ENCODE peak calls at places on chromosomes 7 and 10, in eight cellular contexts. M, Y, B, R, H, D, C and N are unnamed samples. For H3K4me1, the result is how much of the 10 kb centered on the place peaks cover.

GRCh38 chr7:129163875-129164544 is 19.5 kb downstream of the TSPAN33 start:
- DNase-seq in M (no peak), Y (peak), B (no peak), R (peak), H (no peak), D (no peak), C (peak), N (peak)

GRCh38 chr10:69901623-69902505 is 100.2 kb downstream of the COL13A1 start:
- DNase-seq in M (peak), Y (peak), B (no peak), R (peak), H (peak), D (peak), C (peak), N (peak)

GRCh38 chr10:105797234-105797890 is 1156.3 kb downstream of the SORCS3 start:
- DNase-seq in M (peak), Y (peak), B (peak), R (no peak), H (no peak), D (no peak), C (peak), N (no peak)

GRCh38 chr10:48378675-48379074 is 72.2 kb downstream of the MAPK8 start:
- DNase-seq in M (no peak), Y (no peak), B (no peak), R (no peak), H (no peak), D (no peak), C (no peak), N (no peak)

GRCh38 chr10:3422282-3422681 is 249.7 kb upstream of the PITRM1 start:
- DNase-seq in M (no peak), Y (no peak), B (no peak), R (no peak), H (no peak), D (no peak), C (no peak), N (no peak)

GRCh38 chr7:151590071-151590800 is 70.5 kb upstream of the RHEB start:
- DNase-seq in M (no peak), Y (no peak), B (no peak), R (no peak), H (no peak), D (no peak), C (peak), N (no peak)

GRCh38 chr7:37287093-37287492 is 161.6 kb downstream of the ELMO1 start:
- DNase-seq in M (no peak), Y (no peak), B (no peak), R (no peak), H (no peak), D (no peak), C (peak), N (peak)

GRCh38 chr10:124153601-124153930 is 60.2 kb upstream of the CHST15 start:
- DNase-seq in M (no peak), Y (no peak), B (no peak), R (no peak), H (no peak), D (no peak), C (no peak), N (no peak)

GRCh38 chr7:67019562-67020390 is 23.1 kb downstream of the TYW1 start:
- DNase-seq in M (no peak), Y (peak), B (no peak), R (peak), H (no peak), D (no peak), C (no peak), N (peak)

GRCh38 chr7:150668472-150668911 is 17.0 kb upstream of the GIMAP2 start:
- DNase-seq in M (no peak), Y (no peak), B (no peak), R (no peak), H (no peak), D (no peak), C (no peak), N (no peak)

GRCh38 chr10:71222541-71223364 is 10.4 kb downstream of the UNC5B start:
- DNase-seq in M (no peak), Y (no peak), B (no peak), R (peak), H (no peak), D (peak), C (peak), N (peak)

GRCh38 chr7:17965600-17965999 is 25.3 kb upstream of the SNX13 start:
- DNase-seq in M (no peak), Y (peak), B (peak), R (peak), H (no peak), D (no peak), C (no peak), N (peak)

GRCh38 chr7:32479574-32480200 is 10.5 kb downstream of the LSM5 start:
- DNase-seq in M (no peak), Y (peak), B (no peak), R (no peak), H (no peak), D (no peak), C (peak), N (peak)

GRCh38 chr7:1174881-1175596 is 15.0 kb upstream of the ZFAND2A start:
- DNase-seq in M (no peak), Y (no peak), B (no peak), R (no peak), H (no peak), D (no peak), C (no peak), N (no peak)

GRCh38 chr10:29734980-29735627 is 100.3 kb upstream of the SVIL start:
- DNase-seq in M (peak), Y (peak), B (no peak), R (peak), H (peak), D (peak), C (no peak), N (peak)

GRCh38 chr7:51278797-51279196 is 37.8 kb downstream of the COBL start:
- DNase-seq in M (no peak), Y (peak), B (no peak), R (no peak), H (no peak), D (no peak), C (no peak), N (no peak)

GRCh38 chr10:64379898-64380297 is 858.7 kb downstream of the REEP3 start:
- DNase-seq in M (no peak), Y (peak), B (no peak), R (no peak), H (no peak), D (no peak), C (peak), N (no peak)

GRCh38 chr7:113071465-113071864 is 15.2 kb downstream of the GPR85 start:
- DNase-seq in M (no peak), Y (no peak), B (no peak), R (peak), H (no peak), D (no peak), C (peak), N (peak)

GRCh38 chr7:50476953-50477625 is 26.9 kb upstream of the FIGNL1 start:
- DNase-seq in M (no peak), Y (no peak), B (no peak), R (no peak), H (no peak), D (no peak), C (no peak), N (no peak)

GRCh38 chr7:2993396-2993795 is 50.3 kb downstream of the CARD11 start:
- DNase-seq in M (no peak), Y (no peak), B (no peak), R (no peak), H (no peak), D (no peak), C (no peak), N (no peak)

GRCh38 chr10:501596-501995 is 187.9 kb downstream of the DIP2C start:
- DNase-seq in M (no peak), Y (peak), B (no peak), R (no peak), H (no peak), D (no peak), C (no peak), N (no peak)

GRCh38 chr10:50929670-50930069 is 44.2 kb upstream of the A1CF start:
- DNase-seq in M (no peak), Y (peak), B (no peak), R (no peak), H (no peak), D (no peak), C (no peak), N (no peak)

GRCh38 chr10:133183646-133184378 is 23.8 kb downstream of the KNDC1 start:
- DNase-seq in M (no peak), Y (no peak), B (no peak), R (no peak), H (no peak), D (no peak), C (no peak), N (no peak)

GRCh38 chr7:14158111-14158510 is 168.6 kb upstream of the ETV1 start:
- DNase-seq in M (no peak), Y (no peak), B (no peak), R (no peak), H (no peak), D (no peak), C (no peak), N (no peak)
- H3K4me1 ChIP-seq in M (under half), Y (under half), B (under half), R (under half), H (under half), D (under half), C (under half), N (under half)

DNA sequence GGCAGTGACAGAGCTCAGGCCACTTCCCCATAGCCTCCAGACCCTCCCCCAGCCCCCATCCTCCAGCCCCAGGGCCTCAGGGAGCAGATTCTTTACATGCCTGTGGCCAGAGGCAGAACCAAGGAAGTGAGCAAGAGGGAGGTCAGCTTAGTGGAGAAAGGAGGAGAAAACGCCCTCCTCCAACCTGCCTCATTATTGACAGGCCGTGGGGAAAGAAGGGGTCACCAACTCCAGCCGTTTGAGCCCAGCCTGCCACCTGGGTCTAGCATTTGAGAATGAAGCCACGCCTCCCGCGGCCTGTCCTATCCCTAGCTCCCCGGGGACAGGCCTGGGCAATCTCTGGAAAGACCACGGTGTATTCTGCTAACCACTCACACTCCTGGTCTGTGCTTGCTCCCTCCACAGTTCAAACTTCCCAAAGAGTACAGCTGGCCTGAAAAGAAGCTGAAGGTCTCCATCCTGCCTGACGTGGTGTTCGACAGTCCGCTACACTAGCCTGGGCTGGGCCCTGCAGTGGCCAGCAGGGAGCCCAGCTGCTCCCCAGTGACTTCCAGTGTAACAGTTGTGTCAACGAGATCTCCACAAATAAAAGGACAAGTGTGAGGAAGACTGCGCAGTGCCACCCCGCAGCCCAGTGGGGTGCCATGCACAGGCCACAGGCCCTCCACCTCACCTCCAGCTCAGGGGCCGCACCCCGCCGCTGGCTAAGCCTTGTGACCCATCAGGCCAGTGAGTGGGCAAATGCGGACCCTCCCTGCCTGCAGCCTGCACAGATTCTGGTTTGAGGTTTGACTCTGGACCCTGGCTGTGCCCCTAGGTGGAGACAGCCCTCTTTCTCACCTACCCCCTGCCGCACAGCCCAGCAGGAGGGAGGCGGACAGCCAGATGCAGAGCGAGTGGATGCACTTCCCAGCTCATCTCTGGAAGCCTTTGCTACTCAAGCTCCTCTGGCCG is 14.3 kb upstream of the TRIM8 start:
- DNase-seq in M (peak), Y (peak), B (no peak), R (peak), H (peak), D (no peak), C (no peak), N (peak)
- H3K4me1 ChIP-seq in M (half or more), Y (half or more), B (half or more), R (half or more), H (half or more), D (under half), C (under half), N (half or more)

DNA sequence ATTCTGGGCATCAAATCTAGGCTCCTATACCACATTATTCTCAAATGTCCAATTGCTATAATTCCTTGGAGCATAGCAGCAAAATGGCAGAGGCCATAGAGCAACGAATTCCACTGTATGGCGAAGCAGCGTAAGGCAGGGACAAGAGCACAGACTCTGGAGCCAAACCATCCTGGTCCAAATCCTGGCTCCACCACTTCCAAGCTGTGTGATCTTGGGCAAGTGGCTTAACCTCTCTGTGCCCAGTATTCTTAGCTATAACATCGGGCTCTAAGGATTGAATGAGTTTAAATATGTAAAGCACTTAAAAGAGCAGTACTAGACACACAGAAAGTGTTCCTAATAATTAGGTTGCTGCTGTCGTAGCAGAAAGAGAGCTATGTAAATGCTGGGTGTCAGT is 56.2 kb downstream of the TACC2 start:
- DNase-seq in M (no peak), Y (no peak), B (no peak), R (no peak), H (no peak), D (no peak), C (no peak), N (no peak)
- H3K4me1 ChIP-seq in M (under half), Y (under half), B (under half), R (under half), H (under half), D (under half), C (under half), N (under half)

GRCh38 chr10:86899128-86899527 is 58.3 kb downstream of the MMRN2 start:
- DNase-seq in M (peak), Y (no peak), B (no peak), R (no peak), H (no peak), D (no peak), C (no peak), N (no peak)
- H3K4me1 ChIP-seq in M (under half), Y (under half), B (under half), R (under half), H (under half), D (under half), C (under half), N (under half)

GRCh38 chr10:79404690-79405131 is 40.7 kb downstream of the ZCCHC24 start:
- DNase-seq in M (no peak), Y (no peak), B (no peak), R (no peak), H (no peak), D (peak), C (no peak), N (no peak)
- H3K4me1 ChIP-seq in M (under half), Y (under half), B (under half), R (half or more), H (half or more), D (half or more), C (under half), N (half or more)

GRCh38 chr7:30181211-30181610 is 46.4 kb downstream of the MTURN start:
- DNase-seq in M (no peak), Y (no peak), B (no peak), R (no peak), H (no peak), D (no peak), C (no peak), N (no peak)
- H3K4me1 ChIP-seq in M (under half), Y (under half), B (under half), R (under half), H (under half), D (under half), C (half or more), N (under half)

DNA sequence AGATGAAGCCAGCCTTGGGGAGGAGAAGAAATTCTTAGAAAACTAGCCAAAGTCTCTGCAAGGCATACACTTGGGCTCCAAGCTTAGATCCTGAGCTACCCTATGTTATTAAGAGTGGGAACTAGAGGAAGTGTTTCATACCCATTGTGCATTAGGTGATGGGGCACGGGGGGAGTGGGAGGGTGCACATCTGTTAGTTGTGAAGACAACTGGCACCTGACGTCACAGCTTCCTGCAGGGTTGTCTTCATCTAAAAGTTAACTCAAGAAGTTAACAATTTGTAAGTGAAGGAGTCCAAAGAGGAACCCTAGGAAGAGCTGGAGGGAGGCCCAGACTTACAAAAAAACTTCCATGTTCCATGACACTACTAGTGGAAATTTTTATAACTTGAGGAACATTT is 158.1 kb downstream of the ADRA2A start:
- DNase-seq in M (no peak), Y (no peak), B (no peak), R (no peak), H (no peak), D (no peak), C (no peak), N (no peak)
- H3K4me1 ChIP-seq in M (under half), Y (under half), B (under half), R (under half), H (under half), D (under half), C (under half), N (under half)